ENCODE peak calls at places on chromosomes 1 and 21, in four cellular contexts. P is stomach, J is psoas muscle, I is GM20000. G is an unnamed sample.

GRCh38 chr1:223010552-223011229 is 132.4 kb downstream of the TLR5 start:
- DNase-seq in I (no peak), J (no peak), P (no peak), G (no peak)

GRCh38 chr1:9721606-9722377 is 70.3 kb downstream of the PIK3CD start:
- DNase-seq in I (peak), P (no peak), J (no peak), G (no peak)

GRCh38 chr1:50917128-50917795 is 42.8 kb downstream of the FAF1 start:
- DNase-seq in P (no peak), I (peak), J (no peak), G (no peak)

GRCh38 chr1:230674581-230674980 is 32.3 kb downstream of the COG2 start:
- DNase-seq in I (no peak), P (no peak), J (no peak), G (no peak)

GRCh38 chr1:149978547-149979023 is 31.9 kb downstream of the OTUD7B start:
- DNase-seq in J (no peak), I (no peak), P (no peak), G (no peak)

GRCh38 chr21:31181089-31181757 is 142.9 kb upstream of the KRTAP19-8 start:
- DNase-seq in P (no peak), J (no peak), I (no peak), G (no peak)

GRCh38 chr1:50873458-50874187 is 86.4 kb downstream of the FAF1 start:
- DNase-seq in J (no peak), P (peak), I (peak), G (peak)

GRCh38 chr1:175158133-175158532 is 34.4 kb downstream of the KIAA0040 start:
- DNase-seq in I (no peak), J (no peak), P (no peak), G (no peak)

GRCh38 chr21:33940164-33940563 is 24.6 kb upstream of the ATP5PO start:
- DNase-seq in J (no peak), I (no peak), P (no peak), G (no peak)

GRCh38 chr1:37038703-37039093 is 4.4 kb upstream of the GRIK3 start:
- DNase-seq in P (peak), J (no peak), I (no peak), G (no peak)

GRCh38 chr1:155134322-155134721 is 1.3 kb upstream of the SLC50A1 start:
- DNase-seq in I (no peak), J (no peak), P (no peak), G (no peak)

GRCh38 chr1:202078211-202078610 is 44.5 kb upstream of the GPR37L1 start:
- DNase-seq in P (no peak), I (no peak), J (no peak), G (no peak)

GRCh38 chr1:210328032-210328745 is 513 bp upstream of the HHAT start:
- DNase-seq in P (no peak), J (no peak), I (no peak), G (no peak)

GRCh38 chr1:90616395-90616794 is 100.7 kb downstream of the BARHL2 start:
- DNase-seq in J (no peak), P (no peak), I (no peak), G (no peak)
- TF ChIP-seq CTCF in J (no peak), P (no peak), I (peak), G (no peak)

GRCh38 chr1:115701090-115701489 is 59.3 kb downstream of the VANGL1 start:
- DNase-seq in J (no peak), I (no peak), P (no peak), G (no peak)

GRCh38 chr1:115706009-115706362 is 62.5 kb downstream of the CASQ2 start:
- DNase-seq in P (no peak), I (no peak), J (no peak), G (no peak)

GRCh38 chr1:115702993-115703392 is 61.2 kb downstream of the VANGL1 start:
- DNase-seq in J (no peak), I (no peak), P (no peak), G (no peak)

GRCh38 chr1:115706774-115707425 is 61.6 kb downstream of the CASQ2 start:
- DNase-seq in P (no peak), J (no peak), I (peak), G (no peak)

GRCh38 chr1:115705085-115706008 is 63.2 kb downstream of the CASQ2 start:
- DNase-seq in P (no peak), I (no peak), J (no peak), G (no peak)
- TF ChIP-seq CTCF in P (no peak), I (no peak), J (no peak), G (no peak)

GRCh38 chr21:45054162-45054926 is 20.0 kb upstream of the ADARB1 start:
- DNase-seq in P (no peak), J (no peak), I (no peak), G (no peak)

GRCh38 chr21:45054927-45055612 is 19.3 kb upstream of the ADARB1 start:
- DNase-seq in P (no peak), J (no peak), I (no peak), G (no peak)

GRCh38 chr21:45052960-45053359 is 21.4 kb upstream of the ADARB1 start:
- DNase-seq in I (no peak), J (no peak), P (no peak), G (no peak)

GRCh38 chr21:45051580-45052434 is 22.6 kb upstream of the ADARB1 start:
- DNase-seq in J (peak), I (no peak), P (no peak), G (no peak)

GRCh38 chr21:45053561-45053960 is 20.8 kb upstream of the ADARB1 start:
- DNase-seq in I (no peak), J (no peak), P (no peak), G (no peak)
- TF ChIP-seq CTCF in I (no peak), J (no peak), P (no peak), G (no peak)

GRCh38 chr1:1437904-1438376 is 2.5 kb downstream of the VWA1 start:
- DNase-seq in P (peak), I (peak), J (no peak), G (peak)

GRCh38 chr1:1438531-1439381 is 3.3 kb downstream of the VWA1 start:
- DNase-seq in J (no peak), I (peak), P (no peak), G (no peak)

GRCh38 chr1:1436634-1437032 is 1.1 kb downstream of the VWA1 start:
- DNase-seq in J (no peak), I (peak), P (no peak), G (no peak)

GRCh38 chr1:1435911-1436633 is 582 bp downstream of the VWA1 start:
- DNase-seq in I (peak), P (no peak), J (no peak), G (no peak)

DNA sequence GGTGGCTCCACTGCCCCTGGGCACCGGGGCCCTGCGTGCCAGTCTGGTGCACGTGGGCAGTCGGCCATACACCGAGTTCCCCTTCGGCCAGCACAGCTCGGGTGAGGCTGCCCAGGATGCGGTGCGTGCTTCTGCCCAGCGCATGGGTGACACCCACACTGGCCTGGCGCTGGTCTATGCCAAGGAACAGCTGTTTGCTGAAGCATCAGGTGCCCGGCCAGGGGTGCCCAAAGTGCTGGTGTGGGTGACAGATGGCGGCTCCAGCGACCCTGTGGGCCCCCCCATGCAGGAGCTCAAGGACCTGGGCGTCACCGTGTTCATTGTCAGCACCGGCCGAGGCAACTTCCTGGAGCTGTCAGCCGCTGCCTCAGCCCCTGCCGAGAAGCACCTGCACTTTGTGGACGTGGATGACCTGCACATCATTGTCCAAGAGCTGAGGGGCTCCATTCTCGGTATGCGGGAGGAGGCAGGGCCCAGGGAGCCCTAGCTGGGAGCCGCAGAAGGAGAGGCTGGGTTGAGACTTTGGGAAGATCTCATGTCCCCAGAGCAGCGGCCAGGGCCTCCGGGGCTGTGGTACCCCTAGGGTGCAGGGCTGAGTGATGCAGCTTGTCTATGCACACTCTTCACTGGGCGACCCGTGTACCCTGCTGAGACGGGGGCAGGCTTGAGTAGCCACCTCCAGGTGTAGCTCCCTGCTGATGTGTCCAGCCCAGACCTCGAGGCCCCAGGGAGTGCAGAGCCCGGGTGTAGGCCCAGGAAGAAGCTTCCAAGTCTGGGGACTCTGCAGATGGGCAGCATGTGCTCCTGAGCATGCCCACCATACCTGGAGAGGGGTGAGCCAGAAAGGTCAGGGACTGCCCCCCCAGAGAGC is 1.8 kb downstream of the VWA1 start:
- DNase-seq in J (no peak), P (no peak), I (peak), G (peak)
- TF ChIP-seq CTCF in J (no peak), P (no peak), I (no peak), G (no peak)

G was measured in pancreas.